ENCODE peak calls at places on chromosomes 12 and 14, in ten cellular contexts. H is foreskin fibroblast; A is stimulated activated CD4-positive, alpha-beta T cell treated with anti-CD3 and anti-CD28 coated beads, Interleukin-2, amount 100 ng/mL, for 48 hours; P is GDM1; E is Peyer's patch; K is lung; D is AG04450; L is mesendoderm; Z is fibroblast of mammary gland; B is HTR-8/SVneo. M is an unnamed sample.

GRCh38 chr12:116123511-116124258 is 153.8 kb downstream of the MED13L start:
- DNase-seq in P (no peak), A (peak; percentile 20), Z (peak; percentile 73), L (peak; percentile 65), D (no peak), K (peak; percentile 41), H (peak; percentile 64), E (no peak), B (no peak), M (no peak)

GRCh38 chr14:70926187-70926830 is 19.1 kb downstream of the PCNX1 start:
- DNase-seq in A (no peak), K (no peak), D (no peak), B (no peak), Z (no peak), H (no peak), P (no peak), E (no peak), L (no peak), M (no peak)

GRCh38 chr12:107057071-107057834 is 36.1 kb downstream of the CRY1 start:
- DNase-seq in D (no peak), P (no peak), K (no peak), L (no peak), H (no peak), E (no peak), B (peak; percentile 10), Z (peak; percentile 14), A (no peak), M (no peak)

GRCh38 chr12:124411291-124411878 is 116.5 kb downstream of the RFLNA start:
- DNase-seq in A (no peak), H (peak; percentile 95), Z (peak; percentile 96), P (no peak), E (no peak), L (no peak), D (peak; percentile 89), K (no peak), B (peak; percentile 78), M (no peak)

GRCh38 chr14:43406936-43407335 is 1100.1 kb downstream of the FSCB start:
- DNase-seq in L (no peak), A (no peak), E (no peak), B (no peak), Z (no peak), P (no peak), H (no peak), K (no peak), D (no peak), M (no peak)

GRCh38 chr12:49946497-49946896 is 4.0 kb upstream of the AQP2 start:
- DNase-seq in K (no peak), B (no peak), D (no peak), P (no peak), L (no peak), Z (no peak), E (no peak), H (no peak), A (no peak), M (no peak)

GRCh38 chr14:33377596-33378390 is 439.1 kb downstream of the NPAS3 start:
- DNase-seq in K (no peak), P (no peak), E (no peak), L (no peak), D (no peak), B (no peak), A (no peak), H (no peak), Z (no peak), M (no peak)

GRCh38 chr14:91376547-91377477 is 40.8 kb downstream of the CCDC88C start:
- DNase-seq in D (no peak), L (no peak), B (no peak), H (no peak), K (no peak), A (no peak), P (no peak), Z (no peak), E (no peak), M (no peak)

GRCh38 chr14:68808696-68809095 is 15.8 kb upstream of the ZFP36L1 start:
- DNase-seq in Z (no peak), E (no peak), A (no peak), H (no peak), P (no peak), B (no peak), K (no peak), L (no peak), D (no peak), M (no peak)

GRCh38 chr12:47610847-47611246 is 95.0 kb downstream of the RPAP3 start:
- DNase-seq in Z (no peak), D (no peak), B (no peak), H (no peak), A (no peak), P (no peak), E (no peak), L (no peak), K (no peak), M (no peak)

GRCh38 chr12:118645219-118645618 is 268.9 kb downstream of the SUDS3 start:
- DNase-seq in H (no peak), B (no peak), E (no peak), K (no peak), D (no peak), P (no peak), Z (no peak), L (peak; percentile 67), A (peak; percentile 0), M (peak; percentile 40)

GRCh38 chr14:94699831-94700230 is 70.1 kb downstream of the GSC start:
- DNase-seq in H (no peak), L (no peak), Z (no peak), A (no peak), B (no peak), D (no peak), K (no peak), P (no peak), E (no peak), M (no peak)

GRCh38 chr12:71242511-71242910 is 84.7 kb upstream of the TSPAN8 start:
- DNase-seq in H (no peak), A (no peak), D (no peak), K (no peak), L (no peak), E (no peak), P (no peak), B (no peak), Z (no peak), M (no peak)

GRCh38 chr14:54772451-54772881 is 130.2 kb downstream of the GCH1 start:
- DNase-seq in L (no peak), B (peak; percentile 53), H (peak; percentile 17), D (no peak), Z (peak; percentile 68), A (no peak), K (no peak), P (no peak), E (no peak), M (no peak)

GRCh38 chr14:51638071-51638944 is 13.4 kb upstream of the FRMD6 start:
- DNase-seq in L (peak; percentile 94), K (peak; percentile 30), Z (peak; percentile 67), P (no peak), D (no peak), E (no peak), B (peak; percentile 62), A (no peak), H (no peak), M (peak; percentile 46)

GRCh38 chr12:125519026-125519651 is 453.9 kb downstream of the AACS start:
- DNase-seq in L (no peak), B (no peak), K (no peak), A (no peak), P (no peak), Z (no peak), D (no peak), H (no peak), E (no peak), M (no peak)

GRCh38 chr12:100584261-100584660 is 10.8 kb downstream of the GAS2L3 start:
- DNase-seq in P (no peak), A (no peak), K (no peak), Z (no peak), H (no peak), D (no peak), L (no peak), B (no peak), E (no peak), M (no peak)

GRCh38 chr12:132925597-132926416 is 30.3 kb downstream of the ZNF605 start:
- DNase-seq in L (peak; percentile 29), Z (no peak), E (no peak), H (no peak), D (no peak), A (no peak), K (no peak), B (no peak), P (no peak), M (no peak)

GRCh38 chr12:122641976-122642375 is 61.2 kb downstream of the HCAR2 start:
- DNase-seq in H (peak; percentile 72), B (no peak), L (no peak), A (no peak), Z (peak; percentile 80), K (no peak), E (no peak), P (no peak), D (no peak), M (no peak)

GRCh38 chr14:34792593-34792992 is 78.2 kb upstream of the CFL2 start:
- DNase-seq in P (no peak), E (no peak), K (no peak), D (no peak), A (no peak), L (no peak), Z (no peak), H (no peak), B (no peak), M (no peak)

GRCh38 chr14:101008631-101009336 is 105.3 kb upstream of the RTL1 start:
- DNase-seq in P (no peak), Z (peak; percentile 76), B (no peak), E (no peak), L (no peak), D (no peak), H (peak; percentile 63), K (no peak), A (no peak), M (no peak)

GRCh38 chr12:119689935-119690500 is 22.1 kb downstream of the PRKAB1 start:
- DNase-seq in B (no peak), E (no peak), P (no peak), H (no peak), Z (no peak), L (no peak), K (no peak), D (no peak), A (no peak), M (no peak)

GRCh38 chr14:59038746-59039145 is 149.7 kb upstream of the DAAM1 start:
- DNase-seq in B (no peak), Z (no peak), L (no peak), A (no peak), K (no peak), H (no peak), D (no peak), E (no peak), P (no peak), M (no peak)

GRCh38 chr12:18868673-18869072 is 130.8 kb downstream of the CAPZA3 start:
- DNase-seq in Z (peak; percentile 87), H (peak; percentile 8), K (no peak), B (no peak), E (no peak), L (no peak), D (no peak), P (no peak), A (no peak), M (no peak)

GRCh38 chr12:22626429-22626828 is 1.5 kb downstream of the ETNK1 start:
- DNase-seq in E (no peak), L (peak; percentile 21), H (peak; percentile 33), K (no peak), A (peak; percentile 4), Z (peak; percentile 79), P (no peak), B (no peak), D (no peak), M (no peak)

GRCh38 chr12:15329891-15330290 is 7.6 kb downstream of the PTPRO start:
- DNase-seq in K (no peak), E (no peak), L (peak; percentile 63), H (no peak), D (no peak), Z (no peak), A (no peak), B (no peak), P (no peak), M (no peak)

GRCh38 chr14:34275038-34275437 is 187.0 kb downstream of the SPTSSA start:
- DNase-seq in D (no peak), E (no peak), B (peak; percentile 29), K (no peak), Z (peak; percentile 23), H (no peak), P (no peak), L (no peak), A (no peak), M (peak; percentile 3)

GRCh38 chr14:102951034-102951433 is 28.6 kb downstream of the AMN start:
- DNase-seq in K (no peak), D (no peak), A (no peak), H (no peak), L (no peak), B (no peak), P (no peak), Z (no peak), E (no peak), M (no peak)